ENCODE peak calls at places on chromosomes 4 and X, in four cellular contexts. C, F, N and H are unnamed samples.

GRCh38 chrX:16125520-16126149 is 2.3 kb downstream of the GRPR start:
- DNase-seq in C (no peak), F (no peak), N (no peak), H (no peak)

GRCh38 chr4:4625488-4625887 is 83.6 kb upstream of the STX18 start:
- DNase-seq in C (no peak), F (peak), N (no peak), H (no peak)

GRCh38 chrX:9882669-9883446 is 84.3 kb upstream of the CLDN34 start:
- DNase-seq in C (no peak), F (peak), N (no peak), H (peak)

GRCh38 chr4:44660396-44660795 is 9.0 kb upstream of the YIPF7 start:
- DNase-seq in C (no peak), F (no peak), N (no peak), H (no peak)

GRCh38 chr4:88592600-88593448 is 544 bp downstream of the HERC3 start:
- DNase-seq in C (peak), F (peak), N (peak), H (peak)

GRCh38 chrX:107684956-107685385 is 56.7 kb downstream of the PRPS1 start:
- DNase-seq in C (no peak), F (peak), N (peak), H (peak)

GRCh38 chr4:172412851-172413250 is 599.6 kb downstream of the GALNTL6 start:
- DNase-seq in C (no peak), F (no peak), N (no peak), H (no peak)

GRCh38 chr4:17722361-17722710 is 59.1 kb downstream of the FAM184B start:
- DNase-seq in C (no peak), F (no peak), N (no peak), H (no peak)

GRCh38 chrX:27918799-27919198 is 62.5 kb downstream of the DCAF8L1 start:
- DNase-seq in C (peak), F (peak), N (no peak), H (no peak)
- TF ChIP-seq CTCF in C (peak), F (peak), N (no peak), H (peak)

GRCh38 chrX:19870206-19870605 is 17.2 kb downstream of the SH3KBP1 start:
- DNase-seq in C (no peak), F (no peak), N (no peak), H (no peak)
- H3K4me2 ChIP-seq in C (no peak), F (no peak), N (no peak), H (no peak)

GRCh38 chrX:25029288-25029687 is 13.5 kb upstream of the ARX start:
- DNase-seq in C (no peak), F (no peak), N (no peak), H (no peak)

GRCh38 chrX:25039036-25039435 is 23.3 kb upstream of the ARX start:
- DNase-seq in C (no peak), F (no peak), N (no peak), H (no peak)

GRCh38 chrX:25034889-25035288 is 19.1 kb upstream of the ARX start:
- DNase-seq in C (no peak), F (peak), N (no peak), H (no peak)
- TF ChIP-seq CTCF in C (peak), F (peak), N (peak), H (no peak)

GRCh38 chr4:120750152-120750525 is 172.4 kb downstream of the PRDM5 start:
- DNase-seq in C (no peak), F (no peak), N (no peak), H (no peak)
- H3K4me2 ChIP-seq in C (no peak), F (no peak), N (no peak), H (no peak)

DNA sequence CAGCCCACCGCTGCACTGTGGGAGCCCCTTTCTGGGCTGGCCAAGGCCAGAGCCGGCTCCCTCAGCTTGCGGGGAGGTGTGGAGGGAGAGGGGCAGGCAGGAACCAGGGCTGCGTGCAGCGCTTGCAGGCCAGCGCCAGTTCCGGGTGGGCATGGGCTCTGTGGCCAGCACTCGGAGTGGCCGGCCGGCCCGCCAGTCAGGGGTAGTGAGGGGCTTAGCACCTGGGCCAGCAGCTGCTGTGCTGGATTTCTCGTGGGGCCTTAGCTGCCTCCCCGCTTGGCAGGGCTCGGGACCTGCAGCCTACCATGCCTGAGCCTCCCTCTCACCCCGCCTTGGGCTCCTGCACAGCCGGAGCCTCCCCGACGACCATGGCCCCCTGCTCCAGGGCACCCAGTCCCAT is 45.2 kb downstream of the RXFP1 start:
- DNase-seq in C (no peak), F (no peak), N (no peak), H (no peak)
- TF ChIP-seq CTCF in C (no peak), F (no peak), N (no peak), H (no peak)

GRCh38 chr4:147965056-147965455 is 233.2 kb downstream of the ARHGAP10 start:
- DNase-seq in C (no peak), F (no peak), N (no peak), H (no peak)
- H3K4me2 ChIP-seq in C (no peak), F (no peak), N (no peak), H (no peak)

GRCh38 chr4:33386761-33387160 is 2666.6 kb downstream of the PCDH7 start:
- DNase-seq in C (no peak), F (no peak), N (no peak), H (no peak)
- TF ChIP-seq CTCF in C (peak), F (peak), N (no peak), H (no peak)

DNA sequence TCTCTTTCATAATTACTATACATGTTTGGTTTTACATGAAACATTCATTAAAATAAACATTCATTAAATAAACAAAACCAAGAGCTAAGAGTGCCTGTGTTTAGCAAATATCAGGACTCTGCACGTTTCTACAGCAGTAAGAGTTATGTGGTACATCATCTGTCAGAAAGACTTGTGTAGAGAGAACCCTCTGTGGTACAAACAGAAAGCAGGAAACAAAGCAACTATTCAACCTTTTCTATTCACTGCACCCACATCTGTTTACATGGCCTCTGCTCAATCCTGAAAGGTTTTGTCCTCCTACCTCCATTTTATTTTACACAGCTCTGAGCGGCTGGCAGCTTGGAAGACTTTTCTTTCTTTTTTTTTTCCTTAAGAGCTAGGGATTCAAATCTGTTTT is 90.7 kb upstream of the PCDH18 start:
- DNase-seq in C (no peak), F (peak), N (no peak), H (no peak)
- H3K4me2 ChIP-seq in C (no peak), F (peak), N (no peak), H (no peak)